ENCODE peak calls at places on chromosomes 6 and 20, in ten cellular contexts. Y is heart left ventricle; E is esophagus squamous epithelium; I is tibial nerve; H is CD4-positive, alpha-beta memory T cell; Z is fibroblast of lung; O is body of pancreas; N is DND-41; M is pancreas; S is H9. A is an unnamed sample. For H3K27me3, the result is how much of the 10 kb centered on the place peaks cover.

GRCh38 chr6:35310265-35310831 is 12.7 kb downstream of the DEF6 start:
- DNase-seq in Y (no peak), E (no peak), I (no peak), H (no peak), Z (no peak), O (no peak), N (no peak), M (no peak), S (peak), A (no peak)

GRCh38 chr6:151437401-151437800 is 14.5 kb downstream of the RMND1 start:
- DNase-seq in Y (no peak), E (no peak), I (no peak), H (no peak), Z (peak), O (no peak), N (no peak), M (no peak), S (no peak), A (no peak)

GRCh38 chr6:14239097-14239496 is 121.5 kb downstream of the CD83 start:
- DNase-seq in Y (no peak), E (no peak), I (no peak), H (no peak), Z (no peak), O (no peak), N (no peak), M (no peak), S (no peak), A (no peak)

GRCh38 chr20:7637184-7637583 is 303.1 kb downstream of the HAO1 start:
- DNase-seq in Y (no peak), E (no peak), I (no peak), H (no peak), Z (peak), O (no peak), N (peak), M (no peak), S (no peak), A (no peak)

GRCh38 chr20:61516398-61517208 is 264.5 kb downstream of the CDH4 start:
- DNase-seq in Y (no peak), E (no peak), I (no peak), H (no peak), Z (peak), O (no peak), N (no peak), M (no peak), S (no peak), A (no peak)

GRCh38 chr20:43409041-43409913 is 48.4 kb upstream of the SRSF6 start:
- DNase-seq in Y (no peak), E (no peak), I (no peak), H (no peak), Z (peak), O (no peak), N (no peak), M (no peak), S (peak), A (peak)

GRCh38 chr6:157995458-157995857 is 13.8 kb downstream of the SYNJ2 start:
- DNase-seq in Y (no peak), E (no peak), I (no peak), H (no peak), Z (no peak), O (no peak), N (no peak), M (peak), S (no peak), A (no peak)

GRCh38 chr6:2213082-2213481 is 32.3 kb downstream of the GMDS start:
- DNase-seq in Y (no peak), E (no peak), I (no peak), H (no peak), Z (no peak), O (no peak), N (no peak), M (no peak), S (no peak), A (no peak)

GRCh38 chr6:87731818-87732661 is 30.0 kb upstream of the AKIRIN2 start:
- DNase-seq in Y (peak), E (no peak), I (peak), H (peak), Z (peak), O (peak), N (peak), M (peak), S (no peak), A (no peak)

GRCh38 chr6:24374612-24375011 is 16.8 kb upstream of the DCDC2 start:
- DNase-seq in Y (no peak), E (no peak), I (no peak), H (no peak), Z (no peak), O (no peak), N (no peak), M (no peak), S (no peak), A (no peak)

GRCh38 chr6:78530208-78530607 is 337.1 kb upstream of the IRAK1BP1 start:
- DNase-seq in Y (no peak), E (no peak), I (no peak), H (no peak), Z (no peak), O (no peak), N (no peak), M (no peak), S (peak), A (no peak)

GRCh38 chr6:70110128-70111022 is 192.5 kb downstream of the COL9A1 start:
- DNase-seq in Y (no peak), E (no peak), I (no peak), H (no peak), Z (peak), O (no peak), N (no peak), M (no peak), S (no peak), A (no peak)

GRCh38 chr6:162019311-162019710 is 708.3 kb downstream of the PRKN start:
- DNase-seq in Y (no peak), E (no peak), I (no peak), H (no peak), Z (no peak), O (no peak), N (no peak), M (no peak), S (no peak), A (no peak)

GRCh38 chr20:23035731-23036130 is 619 bp downstream of the SSTR4 start:
- DNase-seq in Y (no peak), E (no peak), I (no peak), H (no peak), Z (no peak), O (no peak), N (no peak), M (peak), S (no peak), A (no peak)

GRCh38 chr6:118784641-118785164 is 109.2 kb upstream of the ASF1A start:
- DNase-seq in Y (no peak), E (no peak), I (peak), H (no peak), Z (no peak), O (no peak), N (no peak), M (no peak), S (no peak), A (peak)

GRCh38 chr20:32564921-32565734 is 20.0 kb downstream of the NOL4L start:
- DNase-seq in Y (peak), E (no peak), I (no peak), H (no peak), Z (no peak), O (no peak), N (no peak), M (peak), S (no peak), A (no peak)

GRCh38 chr6:54680531-54680930 is 166.0 kb upstream of the FAM83B start:
- DNase-seq in Y (no peak), E (no peak), I (no peak), H (no peak), Z (no peak), O (no peak), N (no peak), M (no peak), S (no peak), A (no peak)

GRCh38 chr20:18524646-18525045 is 16.9 kb downstream of the SEC23B start:
- DNase-seq in Y (no peak), E (no peak), I (no peak), H (no peak), Z (peak), O (no peak), N (no peak), M (no peak), S (no peak), A (no peak)

GRCh38 chr6:110826236-110827129 is 11.2 kb upstream of the CDK19 start:
- DNase-seq in Y (no peak), E (no peak), I (no peak), H (no peak), Z (no peak), O (no peak), N (no peak), M (no peak), S (no peak), A (no peak)

GRCh38 chr6:19812512-19813119 is 24.6 kb upstream of the ID4 start:
- DNase-seq in Y (no peak), E (no peak), I (no peak), H (no peak), Z (peak), O (peak), N (no peak), M (no peak), S (no peak), A (no peak)

GRCh38 chr6:93453956-93454355 is 34.6 kb upstream of the EPHA7 start:
- DNase-seq in Y (no peak), E (no peak), I (no peak), H (no peak), Z (no peak), O (no peak), N (no peak), M (no peak), S (no peak), A (no peak)

GRCh38 chr20:42082611-42083010 is 464.4 kb upstream of the CHD6 start:
- DNase-seq in Y (no peak), E (no peak), I (peak), H (no peak), Z (no peak), O (no peak), N (no peak), M (no peak), S (no peak), A (no peak)

GRCh38 chr20:54132612-54133433 is 41.0 kb downstream of the CYP24A1 start:
- DNase-seq in Y (no peak), E (no peak), I (no peak), H (no peak), Z (peak), O (no peak), N (no peak), M (no peak), S (peak), A (no peak)

GRCh38 chr6:16318538-16318937 is 80.2 kb downstream of the GMPR start:
- DNase-seq in Y (no peak), E (no peak), I (no peak), H (no peak), Z (peak), O (no peak), N (no peak), M (no peak), S (no peak), A (no peak)

GRCh38 chr6:91860951-91861350 is 1274.1 kb upstream of the MAP3K7 start:
- DNase-seq in Y (no peak), E (no peak), I (no peak), H (no peak), Z (peak), O (no peak), N (no peak), M (no peak), S (no peak), A (no peak)

GRCh38 chr6:84249724-84250123 is 22.3 kb upstream of the CEP162 start:
- DNase-seq in Y (peak), E (no peak), I (no peak), H (no peak), Z (no peak), O (no peak), N (no peak), M (no peak), S (no peak), A (no peak)

GRCh38 chr20:14707026-14707680 is 369.7 kb upstream of the FLRT3 start:
- DNase-seq in Y (no peak), E (no peak), I (no peak), H (no peak), Z (no peak), O (no peak), N (no peak), M (no peak), S (no peak), A (no peak)

GRCh38 chr6:109311481-109311880 is 70.8 kb downstream of the CD164 start:
- DNase-seq in Y (no peak), E (no peak), I (no peak), H (no peak), Z (no peak), O (no peak), N (no peak), M (no peak), S (no peak), A (no peak)

GRCh38 chr6:112899541-112899940 is 552.4 kb downstream of the RFPL4B start:
- DNase-seq in Y (no peak), E (no peak), I (no peak), H (no peak), Z (peak), O (no peak), N (no peak), M (no peak), S (no peak), A (no peak)

GRCh38 chr6:5534643-5535042 is 273.3 kb downstream of the FARS2 start:
- DNase-seq in Y (no peak), E (no peak), I (no peak), H (no peak), Z (no peak), O (no peak), N (no peak), M (no peak), S (no peak), A (no peak)

GRCh38 chr6:43705996-43706395 is 18.4 kb upstream of the MRPS18A start:
- DNase-seq in Y (no peak), E (no peak), I (no peak), H (no peak), Z (peak), O (no peak), N (no peak), M (no peak), S (no peak), A (no peak)

GRCh38 chr6:130364224-130364780 is 1.5 kb upstream of the TMEM200A start:
- DNase-seq in Y (no peak), E (no peak), I (no peak), H (no peak), Z (no peak), O (no peak), N (no peak), M (no peak), S (no peak), A (no peak)

GRCh38 chr6:131443014-131443413 is 130.0 kb upstream of the ARG1 start:
- DNase-seq in Y (no peak), E (no peak), I (no peak), H (no peak), Z (no peak), O (no peak), N (no peak), M (no peak), S (no peak), A (no peak)

GRCh38 chr6:169171951-169172350 is 81.7 kb downstream of the THBS2 start:
- DNase-seq in Y (no peak), E (no peak), I (no peak), H (no peak), Z (peak), O (no peak), N (no peak), M (no peak), S (no peak), A (no peak)

GRCh38 chr6:170029416-170030283 is 261.2 kb downstream of the DLL1 start:
- DNase-seq in Y (no peak), E (no peak), I (no peak), H (no peak), Z (no peak), O (peak), N (no peak), M (no peak), S (no peak), A (no peak)

DNA sequence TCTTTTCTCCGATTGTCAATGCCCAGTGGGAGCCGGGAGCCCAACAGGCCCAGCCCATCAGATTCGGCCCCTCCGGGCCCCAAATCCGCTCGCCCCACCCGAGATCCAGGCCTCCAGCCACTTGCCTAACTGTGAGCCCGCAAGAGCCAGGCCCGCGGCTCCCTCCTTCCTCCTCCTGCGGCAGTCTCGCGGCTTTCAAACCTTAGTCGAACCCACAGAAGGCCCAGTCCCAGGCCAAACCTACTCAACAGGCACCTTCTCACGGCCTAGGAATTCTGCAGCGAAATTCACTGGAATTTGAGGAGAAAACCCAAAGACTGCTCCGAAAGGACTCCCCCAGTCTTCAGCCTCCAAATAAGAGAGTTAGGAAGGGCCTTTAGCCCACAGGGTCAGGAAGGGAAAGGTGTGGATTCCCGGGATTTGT is 2.8 kb upstream of the TFAP2A start:
- DNase-seq in Y (no peak), E (no peak), I (no peak), H (no peak), Z (no peak), O (no peak), N (no peak), M (no peak), S (no peak), A (no peak)
- H3K27me3 ChIP-seq in Y (half or more), E (under half), I (half or more), H (half or more), Z (half or more), O (under half), N (under half), M (under half), S (half or more), A (under half)

GRCh38 chr20:59526242-59527225 is 77.8 kb upstream of the PHACTR3 start:
- DNase-seq in Y (no peak), E (no peak), I (no peak), H (no peak), Z (no peak), O (no peak), N (no peak), M (no peak), S (peak), A (no peak)

GRCh38 chr20:59520814-59521213 is 83.5 kb upstream of the PHACTR3 start:
- DNase-seq in Y (no peak), E (no peak), I (no peak), H (no peak), Z (no peak), O (no peak), N (no peak), M (no peak), S (no peak), A (no peak)

DNA sequence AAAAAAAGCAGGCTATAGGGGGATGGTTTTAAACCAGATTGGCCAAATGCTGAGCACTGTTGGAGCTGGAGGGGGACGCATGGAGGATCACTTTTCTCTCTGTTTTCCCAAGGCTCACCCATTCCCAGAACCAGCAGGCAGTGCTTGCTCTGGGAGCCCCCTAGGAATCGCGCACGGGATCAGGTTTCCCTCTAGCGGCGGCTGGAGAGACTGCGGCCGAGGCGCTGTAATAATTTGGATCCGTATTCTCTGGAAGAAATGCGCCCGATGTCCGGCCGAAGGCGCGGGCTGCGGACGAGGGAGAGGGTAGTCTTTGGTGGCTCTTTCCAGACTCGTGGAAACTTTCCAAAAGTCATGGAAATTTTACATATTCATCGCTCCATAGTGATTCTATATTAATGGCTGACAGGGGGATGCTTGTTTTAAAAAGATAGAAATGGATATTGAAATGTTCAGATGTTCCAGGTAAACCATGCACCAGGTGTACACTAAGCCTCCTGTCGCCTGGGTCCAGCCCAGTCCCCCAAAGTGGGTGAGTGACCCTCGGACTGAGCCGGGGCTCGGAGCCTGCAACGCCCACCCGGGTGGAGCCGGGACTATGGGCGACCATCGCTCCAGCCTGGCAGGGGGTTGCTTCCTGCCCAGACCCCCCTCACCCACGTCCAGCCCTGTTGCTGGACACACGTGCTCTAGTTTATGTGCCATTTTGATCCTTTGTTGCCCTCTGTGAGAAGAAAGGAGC is 78.7 kb upstream of the PHACTR3 start:
- DNase-seq in Y (peak), E (no peak), I (no peak), H (no peak), Z (peak), O (peak), N (no peak), M (no peak), S (peak), A (peak)
- H3K27me3 ChIP-seq in Y (half or more), E (under half), I (under half), H (under half), Z (under half), O (under half), N (under half), M (under half), S (under half), A (under half)

GRCh38 chr20:1561350-1561749 is 3.8 kb upstream of the SIRPD start:
- DNase-seq in Y (no peak), E (no peak), I (no peak), H (no peak), Z (no peak), O (no peak), N (no peak), M (no peak), S (no peak), A (no peak)

GRCh38 chr20:1557605-1558004 is at the start of gene SIRPD:
- DNase-seq in Y (no peak), E (no peak), I (no peak), H (no peak), Z (no peak), O (no peak), N (no peak), M (no peak), S (no peak), A (no peak)

GRCh38 chr20:1555952-1556351 is 1.6 kb downstream of the SIRPD start:
- DNase-seq in Y (no peak), E (no peak), I (no peak), H (peak), Z (no peak), O (no peak), N (no peak), M (no peak), S (no peak), A (no peak)
- H3K27me3 ChIP-seq in Y (under half), E (under half), I (under half), H (under half), Z (under half), O (under half), N (under half), M (under half), S (under half), A (under half)

GRCh38 chr6:41370488-41371111 is 35.2 kb downstream of the NCR2 start:
- DNase-seq in Y (no peak), E (no peak), I (no peak), H (no peak), Z (no peak), O (no peak), N (no peak), M (no peak), S (no peak), A (no peak)

GRCh38 chr6:41367061-41367460 is 31.7 kb downstream of the NCR2 start:
- DNase-seq in Y (no peak), E (no peak), I (no peak), H (no peak), Z (no peak), O (no peak), N (no peak), M (no peak), S (no peak), A (no peak)

GRCh38 chr6:41371461-41371991 is 36.1 kb downstream of the NCR2 start:
- DNase-seq in Y (peak), E (no peak), I (no peak), H (no peak), Z (peak), O (no peak), N (no peak), M (peak), S (peak), A (peak)

GRCh38 chr6:41367700-41368099 is 32.3 kb downstream of the NCR2 start:
- DNase-seq in Y (no peak), E (no peak), I (no peak), H (no peak), Z (peak), O (peak), N (peak), M (no peak), S (peak), A (peak)

GRCh38 chr6:41366150-41366549 is 30.7 kb downstream of the NCR2 start:
- DNase-seq in Y (no peak), E (no peak), I (no peak), H (no peak), Z (no peak), O (no peak), N (no peak), M (no peak), S (no peak), A (no peak)
- H3K27me3 ChIP-seq in Y (half or more), E (under half), I (half or more), H (under half), Z (under half), O (under half), N (under half), M (under half), S (under half), A (under half)

GRCh38 chr6:31401403-31401802 is 2.0 kb upstream of the MICA start:
- DNase-seq in Y (no peak), E (no peak), I (no peak), H (no peak), Z (peak), O (peak), N (peak), M (no peak), S (no peak), A (peak)

GRCh38 chr6:31402324-31403282 is 792 bp upstream of the MICA start:
- DNase-seq in Y (no peak), E (no peak), I (no peak), H (no peak), Z (peak), O (peak), N (peak), M (no peak), S (no peak), A (peak)

GRCh38 chr6:31400467-31401289 is 2.7 kb upstream of the MICA start:
- DNase-seq in Y (peak), E (no peak), I (peak), H (peak), Z (peak), O (peak), N (peak), M (peak), S (peak), A (peak)

GRCh38 chr6:31405996-31406395 is 2.6 kb downstream of the MICA start:
- DNase-seq in Y (no peak), E (no peak), I (no peak), H (no peak), Z (no peak), O (no peak), N (no peak), M (no peak), S (no peak), A (no peak)

GRCh38 chr6:31403283-31403989 is at the start of gene MICA:
- DNase-seq in Y (peak), E (peak), I (peak), H (peak), Z (peak), O (peak), N (peak), M (peak), S (peak), A (peak)
- H3K27me3 ChIP-seq in Y (under half), E (under half), I (under half), H (under half), Z (under half), O (under half), N (under half), M (under half), S (under half), A (under half)